ENCODE peak calls at places on chromosomes 16 and 17, in nine cellular contexts. One of them, this sample, is unnamed.
A peak's percentile ranks its signal among the peaks of the same experiment; 100 is the strongest.

GRCh38 chr17:46928472-46929261 is 5.7 kb downstream of the GOSR2 start:
- DNase-seq in K562: no peak
- DNase-seq in HepG2: no peak
- DNase-seq in endothelial cell of umbilical vein: peak; percentile 36
- DNase-seq in SK-N-SH: no peak
- DNase-seq in HCT116: no peak
- DNase-seq in GM12878: no peak
- DNase-seq in H1: no peak
- DNase-seq in A549: no peak
- DNase-seq in this sample: no peak

GRCh38 chr17:41982026-41982989 is 15.7 kb downstream of the CNP start:
- DNase-seq in K562: no peak
- DNase-seq in endothelial cell of umbilical vein: no peak
- DNase-seq in GM12878: no peak
- DNase-seq in HepG2: no peak
- DNase-seq in H1: no peak
- DNase-seq in HCT116: no peak
- DNase-seq in SK-N-SH: no peak
- DNase-seq in A549: no peak
- DNase-seq in this sample: no peak

GRCh38 chr16:72635104-72635503 is 412.8 kb downstream of the ZFHX3 start:
- DNase-seq in endothelial cell of umbilical vein: no peak
- DNase-seq in SK-N-SH: no peak
- DNase-seq in H1: no peak
- DNase-seq in HepG2: no peak
- DNase-seq in GM12878: no peak
- DNase-seq in K562: no peak
- DNase-seq in A549: no peak
- DNase-seq in HCT116: no peak
- DNase-seq in this sample: no peak

GRCh38 chr17:8994319-8994718 is 27.0 kb upstream of the NTN1 start:
- DNase-seq in A549: peak; percentile 62
- DNase-seq in H1: peak; percentile 97
- DNase-seq in K562: peak; percentile 34
- DNase-seq in endothelial cell of umbilical vein: peak; percentile 47
- DNase-seq in HCT116: peak; percentile 40
- DNase-seq in HepG2: peak; percentile 20
- DNase-seq in GM12878: peak; percentile 34
- DNase-seq in SK-N-SH: peak; percentile 61
- DNase-seq in this sample: peak; percentile 63

GRCh38 chr16:79082955-79083354 is 517.6 kb downstream of the MAF start:
- DNase-seq in HCT116: no peak
- DNase-seq in SK-N-SH: no peak
- DNase-seq in K562: no peak
- DNase-seq in A549: no peak
- DNase-seq in GM12878: no peak
- DNase-seq in endothelial cell of umbilical vein: no peak
- DNase-seq in H1: no peak
- DNase-seq in HepG2: no peak
- DNase-seq in this sample: peak; percentile 34

GRCh38 chr16:12159028-12159427 is 182.5 kb downstream of the SNX29 start:
- DNase-seq in K562: no peak
- DNase-seq in HCT116: no peak
- DNase-seq in HepG2: no peak
- DNase-seq in SK-N-SH: no peak
- DNase-seq in A549: no peak
- DNase-seq in GM12878: no peak
- DNase-seq in endothelial cell of umbilical vein: no peak
- DNase-seq in H1: no peak
- DNase-seq in this sample: no peak

GRCh38 chr16:48356633-48357376 is 28.4 kb downstream of the SIAH1 start:
- DNase-seq in HepG2: no peak
- DNase-seq in K562: no peak
- DNase-seq in H1: no peak
- DNase-seq in endothelial cell of umbilical vein: no peak
- DNase-seq in A549: no peak
- DNase-seq in GM12878: no peak
- DNase-seq in HCT116: no peak
- DNase-seq in SK-N-SH: no peak
- DNase-seq in this sample: no peak

GRCh38 chr16:49932449-49932848 is 76.5 kb upstream of the ZNF423 start:
- DNase-seq in A549: no peak
- DNase-seq in H1: no peak
- DNase-seq in endothelial cell of umbilical vein: no peak
- DNase-seq in HCT116: no peak
- DNase-seq in GM12878: no peak
- DNase-seq in K562: no peak
- DNase-seq in HepG2: no peak
- DNase-seq in SK-N-SH: no peak
- DNase-seq in this sample: no peak

GRCh38 chr16:24645739-24646645 is 83.5 kb upstream of the TNRC6A start:
- DNase-seq in HepG2: peak; percentile 57
- DNase-seq in H1: no peak
- DNase-seq in GM12878: no peak
- DNase-seq in HCT116: peak; percentile 91
- DNase-seq in A549: peak; percentile 97
- DNase-seq in K562: no peak
- DNase-seq in endothelial cell of umbilical vein: peak; percentile 99
- DNase-seq in SK-N-SH: no peak
- DNase-seq in this sample: peak; percentile 11

GRCh38 chr17:79912552-79913330 is 73.5 kb upstream of the CBX4 start:
- DNase-seq in K562: no peak
- DNase-seq in H1: no peak
- DNase-seq in HCT116: no peak
- DNase-seq in SK-N-SH: no peak
- DNase-seq in GM12878: no peak
- DNase-seq in endothelial cell of umbilical vein: no peak
- DNase-seq in HepG2: no peak
- DNase-seq in A549: no peak
- DNase-seq in this sample: no peak

GRCh38 chr17:79914813-79915740 is 75.8 kb upstream of the CBX4 start:
- DNase-seq in HepG2: no peak
- DNase-seq in endothelial cell of umbilical vein: no peak
- DNase-seq in H1: no peak
- DNase-seq in HCT116: no peak
- DNase-seq in A549: no peak
- DNase-seq in SK-N-SH: no peak
- DNase-seq in K562: no peak
- DNase-seq in GM12878: no peak
- DNase-seq in this sample: no peak

GRCh38 chr17:79913451-79913850 is 74.2 kb upstream of the CBX4 start:
- DNase-seq in HepG2: no peak
- DNase-seq in endothelial cell of umbilical vein: no peak
- DNase-seq in H1: no peak
- DNase-seq in A549: no peak
- DNase-seq in HCT116: no peak
- DNase-seq in GM12878: no peak
- DNase-seq in K562: no peak
- DNase-seq in SK-N-SH: peak; percentile 40
- DNase-seq in this sample: no peak

GRCh38 chr17:79915850-79916430 is 76.7 kb upstream of the CBX4 start:
- DNase-seq in endothelial cell of umbilical vein: no peak
- DNase-seq in K562: peak; percentile 71
- DNase-seq in GM12878: no peak
- DNase-seq in HepG2: peak; percentile 75
- DNase-seq in A549: peak; percentile 77
- DNase-seq in SK-N-SH: no peak
- DNase-seq in H1: peak; percentile 74
- DNase-seq in HCT116: peak; percentile 72
- DNase-seq in this sample: peak; percentile 52

GRCh38 chr17:79913896-79914812 is 74.9 kb upstream of the CBX4 start:
- DNase-seq in endothelial cell of umbilical vein: no peak
- DNase-seq in H1: no peak
- DNase-seq in A549: no peak
- DNase-seq in HCT116: no peak
- DNase-seq in SK-N-SH: no peak
- DNase-seq in K562: no peak
- DNase-seq in GM12878: no peak
- DNase-seq in HepG2: no peak
- DNase-seq in this sample: no peak
- TF ChIP-seq MAX in endothelial cell of umbilical vein: no peak
- TF ChIP-seq MAX in H1: no peak
- TF ChIP-seq MAX in A549: no peak
- TF ChIP-seq MAX in HCT116: no peak
- TF ChIP-seq MAX in SK-N-SH: no peak
- TF ChIP-seq MAX in K562: no peak
- TF ChIP-seq MAX in GM12878: no peak
- TF ChIP-seq MAX in HepG2: no peak
- TF ChIP-seq MAX in this sample: no peak

GRCh38 chr16:2207872-2208271 is 2.6 kb downstream of the MLST8 start:
- DNase-seq in HepG2: no peak
- DNase-seq in A549: no peak
- DNase-seq in SK-N-SH: no peak
- DNase-seq in HCT116: no peak
- DNase-seq in K562: no peak
- DNase-seq in GM12878: no peak
- DNase-seq in endothelial cell of umbilical vein: no peak
- DNase-seq in H1: no peak
- DNase-seq in this sample: no peak

GRCh38 chr16:2206420-2206779 is 1.1 kb downstream of the MLST8 start:
- DNase-seq in GM12878: no peak
- DNase-seq in H1: no peak
- DNase-seq in SK-N-SH: no peak
- DNase-seq in HCT116: no peak
- DNase-seq in A549: no peak
- DNase-seq in endothelial cell of umbilical vein: no peak
- DNase-seq in K562: no peak
- DNase-seq in HepG2: no peak
- DNase-seq in this sample: no peak

GRCh38 chr16:2208308-2208707 is 2.4 kb downstream of the BRICD5 start:
- DNase-seq in HepG2: no peak
- DNase-seq in H1: no peak
- DNase-seq in endothelial cell of umbilical vein: no peak
- DNase-seq in GM12878: no peak
- DNase-seq in K562: no peak
- DNase-seq in HCT116: no peak
- DNase-seq in SK-N-SH: no peak
- DNase-seq in A549: no peak
- DNase-seq in this sample: no peak

GRCh38 chr16:2205967-2206313 is 686 bp downstream of the MLST8 start:
- DNase-seq in endothelial cell of umbilical vein: no peak
- DNase-seq in H1: no peak
- DNase-seq in K562: no peak
- DNase-seq in HCT116: no peak
- DNase-seq in A549: no peak
- DNase-seq in GM12878: no peak
- DNase-seq in HepG2: no peak
- DNase-seq in SK-N-SH: peak; percentile 75
- DNase-seq in this sample: no peak

DNA sequence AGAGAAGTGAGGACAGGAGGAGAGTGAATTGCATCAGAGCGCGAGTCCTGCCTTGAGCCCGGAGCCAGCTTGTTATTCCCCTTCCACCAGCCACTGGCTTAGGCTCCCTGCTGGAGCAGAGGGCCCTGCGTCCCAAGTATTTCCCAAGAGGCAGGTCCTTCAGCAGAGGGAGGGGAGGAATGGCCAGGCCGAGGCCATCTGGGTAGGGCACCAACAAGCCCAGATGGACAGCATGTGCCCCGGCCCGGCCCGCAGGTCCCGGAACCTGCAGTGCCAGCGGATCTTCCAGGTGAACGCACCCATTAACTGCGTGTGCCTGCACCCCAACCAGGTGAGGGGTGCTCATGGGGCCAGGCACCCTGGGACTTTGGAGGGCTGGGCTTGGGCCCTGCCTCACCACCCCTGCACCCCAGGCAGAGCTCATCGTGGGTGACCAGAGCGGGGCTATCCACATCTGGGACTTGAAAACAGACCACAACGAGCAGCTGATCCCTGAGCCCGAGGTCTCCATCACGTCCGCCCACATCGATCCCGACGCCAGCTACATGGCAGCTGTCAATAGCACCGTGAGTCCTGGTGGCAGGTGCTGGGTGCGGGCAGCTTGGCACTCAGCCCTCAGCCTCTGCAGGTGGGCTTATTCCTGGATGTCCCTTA is 1.7 kb downstream of the MLST8 start:
- DNase-seq in A549: no peak
- DNase-seq in GM12878: no peak
- DNase-seq in SK-N-SH: no peak
- DNase-seq in HepG2: no peak
- DNase-seq in K562: no peak
- DNase-seq in HCT116: no peak
- DNase-seq in H1: no peak
- DNase-seq in endothelial cell of umbilical vein: no peak
- DNase-seq in this sample: peak; percentile 54
- H3K4me3 ChIP-seq in A549: peak overlapping the region; percentile 83
- H3K4me3 ChIP-seq in GM12878: peak overlapping the region; percentile 93
- H3K4me3 ChIP-seq in SK-N-SH: no peak overlapping the region
- H3K4me3 ChIP-seq in HepG2: no peak overlapping the region
- H3K4me3 ChIP-seq in K562: peak overlapping the region; percentile 84
- H3K4me3 ChIP-seq in HCT116: no peak overlapping the region
- H3K4me3 ChIP-seq in H1: no peak overlapping the region
- H3K4me3 ChIP-seq in endothelial cell of umbilical vein: no peak overlapping the region
- H3K4me3 ChIP-seq in this sample: peak overlapping the region; percentile 47

GRCh38 chr16:23072084-23072599 is 77.1 kb downstream of the USP31 start:
- DNase-seq in GM12878: no peak
- DNase-seq in K562: no peak
- DNase-seq in SK-N-SH: peak; percentile 71
- DNase-seq in HCT116: no peak
- DNase-seq in HepG2: no peak
- DNase-seq in endothelial cell of umbilical vein: peak; percentile 90
- DNase-seq in H1: no peak
- DNase-seq in A549: peak; percentile 88
- DNase-seq in this sample: no peak
- TF ChIP-seq MAX in GM12878: no peak
- TF ChIP-seq MAX in K562: no peak
- TF ChIP-seq MAX in SK-N-SH: no peak
- TF ChIP-seq MAX in HCT116: no peak
- TF ChIP-seq MAX in HepG2: no peak
- TF ChIP-seq MAX in endothelial cell of umbilical vein: no peak
- TF ChIP-seq MAX in H1: no peak
- TF ChIP-seq MAX in A549: peak; percentile 53
- TF ChIP-seq MAX in this sample: no peak

GRCh38 chr16:4680673-4681470 is 12.5 kb upstream of the NUDT16L1 start:
- DNase-seq in H1: no peak
- DNase-seq in SK-N-SH: no peak
- DNase-seq in HepG2: no peak
- DNase-seq in GM12878: no peak
- DNase-seq in K562: no peak
- DNase-seq in HCT116: no peak
- DNase-seq in endothelial cell of umbilical vein: no peak
- DNase-seq in A549: no peak
- DNase-seq in this sample: no peak

GRCh38 chr16:4679156-4679853 is 14.1 kb upstream of the NUDT16L1 start:
- DNase-seq in SK-N-SH: peak; percentile 61
- DNase-seq in A549: no peak
- DNase-seq in HCT116: no peak
- DNase-seq in GM12878: no peak
- DNase-seq in HepG2: peak; percentile 18
- DNase-seq in K562: no peak
- DNase-seq in H1: no peak
- DNase-seq in endothelial cell of umbilical vein: no peak
- DNase-seq in this sample: no peak

GRCh38 chr16:4678596-4678995 is 14.8 kb upstream of the NUDT16L1 start:
- DNase-seq in A549: no peak
- DNase-seq in K562: no peak
- DNase-seq in HepG2: no peak
- DNase-seq in GM12878: no peak
- DNase-seq in H1: no peak
- DNase-seq in endothelial cell of umbilical vein: no peak
- DNase-seq in SK-N-SH: no peak
- DNase-seq in HCT116: no peak
- DNase-seq in this sample: no peak

GRCh38 chr16:4681471-4682083 is 11.8 kb upstream of the NUDT16L1 start:
- DNase-seq in HCT116: no peak
- DNase-seq in HepG2: no peak
- DNase-seq in endothelial cell of umbilical vein: no peak
- DNase-seq in GM12878: no peak
- DNase-seq in A549: no peak
- DNase-seq in K562: no peak
- DNase-seq in SK-N-SH: no peak
- DNase-seq in H1: no peak
- DNase-seq in this sample: no peak

GRCh38 chr16:4679854-4680636 is 13.3 kb upstream of the NUDT16L1 start:
- DNase-seq in endothelial cell of umbilical vein: no peak
- DNase-seq in K562: no peak
- DNase-seq in HepG2: no peak
- DNase-seq in HCT116: no peak
- DNase-seq in A549: no peak
- DNase-seq in H1: no peak
- DNase-seq in GM12878: no peak
- DNase-seq in SK-N-SH: no peak
- DNase-seq in this sample: peak; percentile 95
- H3K4me3 ChIP-seq in endothelial cell of umbilical vein: no peak overlapping the region
- H3K4me3 ChIP-seq in K562: no peak overlapping the region
- H3K4me3 ChIP-seq in HepG2: no peak overlapping the region
- H3K4me3 ChIP-seq in HCT116: no peak overlapping the region
- H3K4me3 ChIP-seq in A549: no peak overlapping the region
- H3K4me3 ChIP-seq in H1: no peak overlapping the region
- H3K4me3 ChIP-seq in GM12878: no peak overlapping the region
- H3K4me3 ChIP-seq in SK-N-SH: no peak overlapping the region
- H3K4me3 ChIP-seq in this sample: peak overlapping the region; percentile 73

This sample was measured in NB4.